ENCODE peak calls at places on chromosomes 7 and 10, in ten cellular contexts. One of them, this sample, is unnamed.

GRCh38 chr7:73612598-73613269 is 11.6 kb downstream of the MLXIPL start:
- DNase-seq in cerebellar nuclear complex: no peak
- DNase-seq in stimulated activated naive CD8-positive, alpha-beta T cell treated with anti-CD3 and anti-CD28 coated beads, Interleukin-15, Interleukin-2, amounts not matched to agents 100 U/mL and 50 U/mL, for 24 hours: no peak
- DNase-seq in endodermal cell: peak; percentile 91
- DNase-seq in hepatocyte: peak; percentile 86
- DNase-seq in activated CD4-positive, alpha-beta T cell treated with anti-CD3 and anti-CD28 coated beads, Interleukin-2, amount 50 U/mL, for 1 hour: no peak
- DNase-seq in activated CD8-positive, alpha-beta T cell treated with anti-CD3 and anti-CD28 coated beads for 36 hours: peak; percentile 26
- DNase-seq in stomach: peak; percentile 45
- DNase-seq in activated naive CD4-positive, alpha-beta T cell: no peak
- DNase-seq in astrocyte of the spinal cord: peak; percentile 37
- DNase-seq in this sample: no peak

GRCh38 chr10:111076682-111077661 is at the start of gene ADRA2A:
- DNase-seq in stomach: peak; percentile 30
- DNase-seq in stimulated activated naive CD8-positive, alpha-beta T cell treated with anti-CD3 and anti-CD28 coated beads, Interleukin-15, Interleukin-2, amounts not matched to agents 100 U/mL and 50 U/mL, for 24 hours: peak; percentile 25
- DNase-seq in astrocyte of the spinal cord: peak; percentile 43
- DNase-seq in endodermal cell: peak; percentile 88
- DNase-seq in cerebellar nuclear complex: no peak
- DNase-seq in activated CD4-positive, alpha-beta T cell treated with anti-CD3 and anti-CD28 coated beads, Interleukin-2, amount 50 U/mL, for 1 hour: no peak
- DNase-seq in activated naive CD4-positive, alpha-beta T cell: no peak
- DNase-seq in activated CD8-positive, alpha-beta T cell treated with anti-CD3 and anti-CD28 coated beads for 36 hours: peak; percentile 34
- DNase-seq in hepatocyte: peak; percentile 74
- DNase-seq in this sample: no peak

GRCh38 chr10:104548090-104548489 is 93.0 kb upstream of the SORCS3 start:
- DNase-seq in hepatocyte: peak; percentile 35
- DNase-seq in cerebellar nuclear complex: no peak
- DNase-seq in activated naive CD4-positive, alpha-beta T cell: no peak
- DNase-seq in endodermal cell: peak; percentile 81
- DNase-seq in stomach: no peak
- DNase-seq in stimulated activated naive CD8-positive, alpha-beta T cell treated with anti-CD3 and anti-CD28 coated beads, Interleukin-15, Interleukin-2, amounts not matched to agents 100 U/mL and 50 U/mL, for 24 hours: no peak
- DNase-seq in activated CD4-positive, alpha-beta T cell treated with anti-CD3 and anti-CD28 coated beads, Interleukin-2, amount 50 U/mL, for 1 hour: no peak
- DNase-seq in astrocyte of the spinal cord: peak; percentile 48
- DNase-seq in activated CD8-positive, alpha-beta T cell treated with anti-CD3 and anti-CD28 coated beads for 36 hours: no peak
- DNase-seq in this sample: no peak

GRCh38 chr7:1156782-1157535 is 3.0 kb downstream of the ZFAND2A start:
- DNase-seq in stimulated activated naive CD8-positive, alpha-beta T cell treated with anti-CD3 and anti-CD28 coated beads, Interleukin-15, Interleukin-2, amounts not matched to agents 100 U/mL and 50 U/mL, for 24 hours: no peak
- DNase-seq in activated CD4-positive, alpha-beta T cell treated with anti-CD3 and anti-CD28 coated beads, Interleukin-2, amount 50 U/mL, for 1 hour: no peak
- DNase-seq in hepatocyte: peak; percentile 38
- DNase-seq in activated naive CD4-positive, alpha-beta T cell: no peak
- DNase-seq in stomach: peak; percentile 57
- DNase-seq in cerebellar nuclear complex: no peak
- DNase-seq in activated CD8-positive, alpha-beta T cell treated with anti-CD3 and anti-CD28 coated beads for 36 hours: no peak
- DNase-seq in astrocyte of the spinal cord: peak; percentile 59
- DNase-seq in endodermal cell: no peak
- DNase-seq in this sample: peak; percentile 45

GRCh38 chr10:12690525-12691139 is 310.9 kb downstream of the CCDC3 start:
- DNase-seq in activated CD8-positive, alpha-beta T cell treated with anti-CD3 and anti-CD28 coated beads for 36 hours: peak; percentile 29
- DNase-seq in hepatocyte: peak; percentile 41
- DNase-seq in stomach: no peak
- DNase-seq in activated CD4-positive, alpha-beta T cell treated with anti-CD3 and anti-CD28 coated beads, Interleukin-2, amount 50 U/mL, for 1 hour: no peak
- DNase-seq in cerebellar nuclear complex: no peak
- DNase-seq in stimulated activated naive CD8-positive, alpha-beta T cell treated with anti-CD3 and anti-CD28 coated beads, Interleukin-15, Interleukin-2, amounts not matched to agents 100 U/mL and 50 U/mL, for 24 hours: no peak
- DNase-seq in astrocyte of the spinal cord: peak; percentile 20
- DNase-seq in activated naive CD4-positive, alpha-beta T cell: no peak
- DNase-seq in endodermal cell: no peak
- DNase-seq in this sample: no peak

GRCh38 chr7:29840701-29841100 is 34.4 kb downstream of the WIPF3 start:
- DNase-seq in cerebellar nuclear complex: no peak
- DNase-seq in activated CD4-positive, alpha-beta T cell treated with anti-CD3 and anti-CD28 coated beads, Interleukin-2, amount 50 U/mL, for 1 hour: no peak
- DNase-seq in activated naive CD4-positive, alpha-beta T cell: no peak
- DNase-seq in hepatocyte: no peak
- DNase-seq in stimulated activated naive CD8-positive, alpha-beta T cell treated with anti-CD3 and anti-CD28 coated beads, Interleukin-15, Interleukin-2, amounts not matched to agents 100 U/mL and 50 U/mL, for 24 hours: no peak
- DNase-seq in endodermal cell: no peak
- DNase-seq in stomach: no peak
- DNase-seq in activated CD8-positive, alpha-beta T cell treated with anti-CD3 and anti-CD28 coated beads for 36 hours: no peak
- DNase-seq in astrocyte of the spinal cord: no peak
- DNase-seq in this sample: no peak

GRCh38 chr10:35372329-35372728 is 36.0 kb downstream of the CCNY start:
- DNase-seq in stimulated activated naive CD8-positive, alpha-beta T cell treated with anti-CD3 and anti-CD28 coated beads, Interleukin-15, Interleukin-2, amounts not matched to agents 100 U/mL and 50 U/mL, for 24 hours: no peak
- DNase-seq in hepatocyte: no peak
- DNase-seq in endodermal cell: no peak
- DNase-seq in activated naive CD4-positive, alpha-beta T cell: no peak
- DNase-seq in activated CD4-positive, alpha-beta T cell treated with anti-CD3 and anti-CD28 coated beads, Interleukin-2, amount 50 U/mL, for 1 hour: no peak
- DNase-seq in cerebellar nuclear complex: no peak
- DNase-seq in astrocyte of the spinal cord: peak; percentile 68
- DNase-seq in stomach: no peak
- DNase-seq in activated CD8-positive, alpha-beta T cell treated with anti-CD3 and anti-CD28 coated beads for 36 hours: no peak
- DNase-seq in this sample: peak; percentile 31

GRCh38 chr7:90210475-90210874 is 1.1 kb upstream of the STEAP2 start:
- DNase-seq in astrocyte of the spinal cord: no peak
- DNase-seq in activated naive CD4-positive, alpha-beta T cell: no peak
- DNase-seq in endodermal cell: no peak
- DNase-seq in activated CD8-positive, alpha-beta T cell treated with anti-CD3 and anti-CD28 coated beads for 36 hours: no peak
- DNase-seq in activated CD4-positive, alpha-beta T cell treated with anti-CD3 and anti-CD28 coated beads, Interleukin-2, amount 50 U/mL, for 1 hour: no peak
- DNase-seq in stimulated activated naive CD8-positive, alpha-beta T cell treated with anti-CD3 and anti-CD28 coated beads, Interleukin-15, Interleukin-2, amounts not matched to agents 100 U/mL and 50 U/mL, for 24 hours: no peak
- DNase-seq in cerebellar nuclear complex: no peak
- DNase-seq in hepatocyte: no peak
- DNase-seq in stomach: no peak
- DNase-seq in this sample: no peak

GRCh38 chr7:114789161-114789560 is 132.7 kb upstream of the MDFIC start:
- DNase-seq in stomach: no peak
- DNase-seq in activated naive CD4-positive, alpha-beta T cell: no peak
- DNase-seq in hepatocyte: no peak
- DNase-seq in activated CD8-positive, alpha-beta T cell treated with anti-CD3 and anti-CD28 coated beads for 36 hours: no peak
- DNase-seq in endodermal cell: no peak
- DNase-seq in activated CD4-positive, alpha-beta T cell treated with anti-CD3 and anti-CD28 coated beads, Interleukin-2, amount 50 U/mL, for 1 hour: no peak
- DNase-seq in cerebellar nuclear complex: no peak
- DNase-seq in astrocyte of the spinal cord: peak; percentile 75
- DNase-seq in stimulated activated naive CD8-positive, alpha-beta T cell treated with anti-CD3 and anti-CD28 coated beads, Interleukin-15, Interleukin-2, amounts not matched to agents 100 U/mL and 50 U/mL, for 24 hours: no peak
- DNase-seq in this sample: no peak

GRCh38 chr7:135946289-135947055 is 30.7 kb downstream of the MTPN start:
- DNase-seq in cerebellar nuclear complex: no peak
- DNase-seq in astrocyte of the spinal cord: no peak
- DNase-seq in hepatocyte: no peak
- DNase-seq in activated CD4-positive, alpha-beta T cell treated with anti-CD3 and anti-CD28 coated beads, Interleukin-2, amount 50 U/mL, for 1 hour: no peak
- DNase-seq in activated CD8-positive, alpha-beta T cell treated with anti-CD3 and anti-CD28 coated beads for 36 hours: no peak
- DNase-seq in endodermal cell: no peak
- DNase-seq in stomach: no peak
- DNase-seq in activated naive CD4-positive, alpha-beta T cell: no peak
- DNase-seq in stimulated activated naive CD8-positive, alpha-beta T cell treated with anti-CD3 and anti-CD28 coated beads, Interleukin-15, Interleukin-2, amounts not matched to agents 100 U/mL and 50 U/mL, for 24 hours: no peak
- DNase-seq in this sample: no peak

GRCh38 chr10:43409385-43410109 is 561 bp upstream of the HNRNPF start:
- DNase-seq in stimulated activated naive CD8-positive, alpha-beta T cell treated with anti-CD3 and anti-CD28 coated beads, Interleukin-15, Interleukin-2, amounts not matched to agents 100 U/mL and 50 U/mL, for 24 hours: peak; percentile 67
- DNase-seq in activated naive CD4-positive, alpha-beta T cell: peak; percentile 33
- DNase-seq in endodermal cell: no peak
- DNase-seq in cerebellar nuclear complex: no peak
- DNase-seq in stomach: peak; percentile 53
- DNase-seq in hepatocyte: no peak
- DNase-seq in astrocyte of the spinal cord: no peak
- DNase-seq in activated CD8-positive, alpha-beta T cell treated with anti-CD3 and anti-CD28 coated beads for 36 hours: peak; percentile 85
- DNase-seq in activated CD4-positive, alpha-beta T cell treated with anti-CD3 and anti-CD28 coated beads, Interleukin-2, amount 50 U/mL, for 1 hour: peak; percentile 67
- DNase-seq in this sample: peak; percentile 62

GRCh38 chr10:70760271-70760787 is 24.8 kb downstream of the TBATA start:
- DNase-seq in activated CD8-positive, alpha-beta T cell treated with anti-CD3 and anti-CD28 coated beads for 36 hours: no peak
- DNase-seq in endodermal cell: peak; percentile 66
- DNase-seq in activated naive CD4-positive, alpha-beta T cell: no peak
- DNase-seq in stomach: no peak
- DNase-seq in activated CD4-positive, alpha-beta T cell treated with anti-CD3 and anti-CD28 coated beads, Interleukin-2, amount 50 U/mL, for 1 hour: no peak
- DNase-seq in hepatocyte: no peak
- DNase-seq in cerebellar nuclear complex: no peak
- DNase-seq in stimulated activated naive CD8-positive, alpha-beta T cell treated with anti-CD3 and anti-CD28 coated beads, Interleukin-15, Interleukin-2, amounts not matched to agents 100 U/mL and 50 U/mL, for 24 hours: no peak
- DNase-seq in astrocyte of the spinal cord: no peak
- DNase-seq in this sample: no peak

GRCh38 chr10:25441270-25441669 is 266.5 kb downstream of the GPR158 start:
- DNase-seq in astrocyte of the spinal cord: no peak
- DNase-seq in stomach: no peak
- DNase-seq in activated CD8-positive, alpha-beta T cell treated with anti-CD3 and anti-CD28 coated beads for 36 hours: no peak
- DNase-seq in stimulated activated naive CD8-positive, alpha-beta T cell treated with anti-CD3 and anti-CD28 coated beads, Interleukin-15, Interleukin-2, amounts not matched to agents 100 U/mL and 50 U/mL, for 24 hours: no peak
- DNase-seq in activated naive CD4-positive, alpha-beta T cell: no peak
- DNase-seq in endodermal cell: no peak
- DNase-seq in hepatocyte: no peak
- DNase-seq in cerebellar nuclear complex: no peak
- DNase-seq in activated CD4-positive, alpha-beta T cell treated with anti-CD3 and anti-CD28 coated beads, Interleukin-2, amount 50 U/mL, for 1 hour: no peak
- DNase-seq in this sample: no peak

GRCh38 chr10:73997479-73997805 is 474 bp upstream of the VCL start:
- DNase-seq in endodermal cell: no peak
- DNase-seq in activated naive CD4-positive, alpha-beta T cell: no peak
- DNase-seq in activated CD8-positive, alpha-beta T cell treated with anti-CD3 and anti-CD28 coated beads for 36 hours: peak; percentile 87
- DNase-seq in stimulated activated naive CD8-positive, alpha-beta T cell treated with anti-CD3 and anti-CD28 coated beads, Interleukin-15, Interleukin-2, amounts not matched to agents 100 U/mL and 50 U/mL, for 24 hours: no peak
- DNase-seq in stomach: no peak
- DNase-seq in hepatocyte: no peak
- DNase-seq in activated CD4-positive, alpha-beta T cell treated with anti-CD3 and anti-CD28 coated beads, Interleukin-2, amount 50 U/mL, for 1 hour: peak; percentile 73
- DNase-seq in cerebellar nuclear complex: no peak
- DNase-seq in astrocyte of the spinal cord: no peak
- DNase-seq in this sample: no peak

GRCh38 chr10:103480521-103480920 is 1.5 kb upstream of the CALHM3 start:
- DNase-seq in hepatocyte: no peak
- DNase-seq in astrocyte of the spinal cord: no peak
- DNase-seq in activated CD4-positive, alpha-beta T cell treated with anti-CD3 and anti-CD28 coated beads, Interleukin-2, amount 50 U/mL, for 1 hour: no peak
- DNase-seq in cerebellar nuclear complex: no peak
- DNase-seq in activated naive CD4-positive, alpha-beta T cell: no peak
- DNase-seq in stimulated activated naive CD8-positive, alpha-beta T cell treated with anti-CD3 and anti-CD28 coated beads, Interleukin-15, Interleukin-2, amounts not matched to agents 100 U/mL and 50 U/mL, for 24 hours: no peak
- DNase-seq in endodermal cell: no peak
- DNase-seq in activated CD8-positive, alpha-beta T cell treated with anti-CD3 and anti-CD28 coated beads for 36 hours: no peak
- DNase-seq in stomach: no peak
- DNase-seq in this sample: peak; percentile 39

GRCh38 chr7:13016633-13017324 is 329.3 kb downstream of the ARL4A start:
- DNase-seq in hepatocyte: peak; percentile 29
- DNase-seq in stomach: no peak
- DNase-seq in cerebellar nuclear complex: no peak
- DNase-seq in astrocyte of the spinal cord: peak; percentile 69
- DNase-seq in activated CD4-positive, alpha-beta T cell treated with anti-CD3 and anti-CD28 coated beads, Interleukin-2, amount 50 U/mL, for 1 hour: no peak
- DNase-seq in activated CD8-positive, alpha-beta T cell treated with anti-CD3 and anti-CD28 coated beads for 36 hours: no peak
- DNase-seq in stimulated activated naive CD8-positive, alpha-beta T cell treated with anti-CD3 and anti-CD28 coated beads, Interleukin-15, Interleukin-2, amounts not matched to agents 100 U/mL and 50 U/mL, for 24 hours: no peak
- DNase-seq in endodermal cell: peak; percentile 64
- DNase-seq in activated naive CD4-positive, alpha-beta T cell: no peak
- DNase-seq in this sample: no peak

GRCh38 chr10:23521735-23522134 is 82.9 kb downstream of the OTUD1 start:
- DNase-seq in hepatocyte: no peak
- DNase-seq in endodermal cell: no peak
- DNase-seq in cerebellar nuclear complex: no peak
- DNase-seq in stomach: no peak
- DNase-seq in activated CD4-positive, alpha-beta T cell treated with anti-CD3 and anti-CD28 coated beads, Interleukin-2, amount 50 U/mL, for 1 hour: no peak
- DNase-seq in stimulated activated naive CD8-positive, alpha-beta T cell treated with anti-CD3 and anti-CD28 coated beads, Interleukin-15, Interleukin-2, amounts not matched to agents 100 U/mL and 50 U/mL, for 24 hours: no peak
- DNase-seq in astrocyte of the spinal cord: no peak
- DNase-seq in activated naive CD4-positive, alpha-beta T cell: no peak
- DNase-seq in activated CD8-positive, alpha-beta T cell treated with anti-CD3 and anti-CD28 coated beads for 36 hours: no peak
- DNase-seq in this sample: no peak

GRCh38 chr7:22443370-22444180 is 56.4 kb downstream of the STEAP1B start:
- DNase-seq in stimulated activated naive CD8-positive, alpha-beta T cell treated with anti-CD3 and anti-CD28 coated beads, Interleukin-15, Interleukin-2, amounts not matched to agents 100 U/mL and 50 U/mL, for 24 hours: no peak
- DNase-seq in endodermal cell: no peak
- DNase-seq in activated CD8-positive, alpha-beta T cell treated with anti-CD3 and anti-CD28 coated beads for 36 hours: no peak
- DNase-seq in cerebellar nuclear complex: peak; percentile 13
- DNase-seq in hepatocyte: peak; percentile 39
- DNase-seq in stomach: no peak
- DNase-seq in astrocyte of the spinal cord: peak; percentile 62
- DNase-seq in activated CD4-positive, alpha-beta T cell treated with anti-CD3 and anti-CD28 coated beads, Interleukin-2, amount 50 U/mL, for 1 hour: no peak
- DNase-seq in activated naive CD4-positive, alpha-beta T cell: no peak
- DNase-seq in this sample: no peak

GRCh38 chr10:132001238-132001977 is 19.7 kb upstream of the BNIP3 start:
- DNase-seq in stomach: no peak
- DNase-seq in hepatocyte: no peak
- DNase-seq in activated CD4-positive, alpha-beta T cell treated with anti-CD3 and anti-CD28 coated beads, Interleukin-2, amount 50 U/mL, for 1 hour: no peak
- DNase-seq in astrocyte of the spinal cord: peak; percentile 32
- DNase-seq in endodermal cell: peak; percentile 89
- DNase-seq in activated naive CD4-positive, alpha-beta T cell: no peak
- DNase-seq in cerebellar nuclear complex: no peak
- DNase-seq in activated CD8-positive, alpha-beta T cell treated with anti-CD3 and anti-CD28 coated beads for 36 hours: peak; percentile 19
- DNase-seq in stimulated activated naive CD8-positive, alpha-beta T cell treated with anti-CD3 and anti-CD28 coated beads, Interleukin-15, Interleukin-2, amounts not matched to agents 100 U/mL and 50 U/mL, for 24 hours: no peak
- DNase-seq in this sample: no peak

GRCh38 chr10:62177111-62177510 is 91.5 kb downstream of the RTKN2 start:
- DNase-seq in hepatocyte: no peak
- DNase-seq in stomach: no peak
- DNase-seq in astrocyte of the spinal cord: no peak
- DNase-seq in activated naive CD4-positive, alpha-beta T cell: no peak
- DNase-seq in activated CD4-positive, alpha-beta T cell treated with anti-CD3 and anti-CD28 coated beads, Interleukin-2, amount 50 U/mL, for 1 hour: no peak
- DNase-seq in endodermal cell: no peak
- DNase-seq in activated CD8-positive, alpha-beta T cell treated with anti-CD3 and anti-CD28 coated beads for 36 hours: no peak
- DNase-seq in stimulated activated naive CD8-positive, alpha-beta T cell treated with anti-CD3 and anti-CD28 coated beads, Interleukin-15, Interleukin-2, amounts not matched to agents 100 U/mL and 50 U/mL, for 24 hours: no peak
- DNase-seq in cerebellar nuclear complex: no peak
- DNase-seq in this sample: no peak

GRCh38 chr10:34687434-34688205 is 127.5 kb downstream of the PARD3 start:
- DNase-seq in cerebellar nuclear complex: no peak
- DNase-seq in activated naive CD4-positive, alpha-beta T cell: no peak
- DNase-seq in stimulated activated naive CD8-positive, alpha-beta T cell treated with anti-CD3 and anti-CD28 coated beads, Interleukin-15, Interleukin-2, amounts not matched to agents 100 U/mL and 50 U/mL, for 24 hours: no peak
- DNase-seq in hepatocyte: no peak
- DNase-seq in astrocyte of the spinal cord: peak; percentile 45
- DNase-seq in stomach: no peak
- DNase-seq in activated CD8-positive, alpha-beta T cell treated with anti-CD3 and anti-CD28 coated beads for 36 hours: no peak
- DNase-seq in activated CD4-positive, alpha-beta T cell treated with anti-CD3 and anti-CD28 coated beads, Interleukin-2, amount 50 U/mL, for 1 hour: no peak
- DNase-seq in endodermal cell: peak; percentile 39
- DNase-seq in this sample: no peak

GRCh38 chr7:834277-834676 is 2.0 kb downstream of the SUN1 start:
- DNase-seq in astrocyte of the spinal cord: no peak
- DNase-seq in activated naive CD4-positive, alpha-beta T cell: no peak
- DNase-seq in stomach: no peak
- DNase-seq in cerebellar nuclear complex: no peak
- DNase-seq in activated CD8-positive, alpha-beta T cell treated with anti-CD3 and anti-CD28 coated beads for 36 hours: no peak
- DNase-seq in activated CD4-positive, alpha-beta T cell treated with anti-CD3 and anti-CD28 coated beads, Interleukin-2, amount 50 U/mL, for 1 hour: no peak
- DNase-seq in stimulated activated naive CD8-positive, alpha-beta T cell treated with anti-CD3 and anti-CD28 coated beads, Interleukin-15, Interleukin-2, amounts not matched to agents 100 U/mL and 50 U/mL, for 24 hours: no peak
- DNase-seq in endodermal cell: no peak
- DNase-seq in hepatocyte: no peak
- DNase-seq in this sample: no peak

This sample was measured in psoas muscle.